ENCODE peak calls at places on chromosomes 6 and 20, in eight cellular contexts. One of them, this sample, is unnamed.

GRCh38 chr6:121443953-121444590 is 8.6 kb downstream of the GJA1 start:
- DNase-seq in choroid plexus epithelial cell: no peak
- DNase-seq in activated T-cell treated with anti-CD3 and anti-CD28 coated beads for 1 hour: no peak
- DNase-seq in NCI-H2081: no peak
- DNase-seq in activated T-helper 2 cell treated with anti-CD3 and anti-CD28 coated beads, Interferon-gamma antibody, Interleukin-2, Interleukin-4, amounts not matched to agents 10 μg/mL and 5 μg/mL and 100 μg/mL, durations not matched to agents 14 hours and 24 hours and 36 hours: no peak
- DNase-seq in GM20000: no peak
- DNase-seq in H7: no peak
- DNase-seq in pancreas: no peak
- DNase-seq in this sample: no peak

GRCh38 chr20:46304361-46304760 is 3.9 kb downstream of the CDH22 start:
- DNase-seq in choroid plexus epithelial cell: no peak
- DNase-seq in activated T-cell treated with anti-CD3 and anti-CD28 coated beads for 1 hour: no peak
- DNase-seq in NCI-H2081: no peak
- DNase-seq in activated T-helper 2 cell treated with anti-CD3 and anti-CD28 coated beads, Interferon-gamma antibody, Interleukin-2, Interleukin-4, amounts not matched to agents 10 μg/mL and 5 μg/mL and 100 μg/mL, durations not matched to agents 14 hours and 24 hours and 36 hours: no peak
- DNase-seq in GM20000: no peak
- DNase-seq in H7: no peak
- DNase-seq in pancreas: no peak
- DNase-seq in this sample: no peak

GRCh38 chr6:47357827-47358226 is 48.1 kb upstream of the TNFRSF21 start:
- DNase-seq in choroid plexus epithelial cell: no peak
- DNase-seq in activated T-cell treated with anti-CD3 and anti-CD28 coated beads for 1 hour: no peak
- DNase-seq in NCI-H2081: no peak
- DNase-seq in activated T-helper 2 cell treated with anti-CD3 and anti-CD28 coated beads, Interferon-gamma antibody, Interleukin-2, Interleukin-4, amounts not matched to agents 10 μg/mL and 5 μg/mL and 100 μg/mL, durations not matched to agents 14 hours and 24 hours and 36 hours: no peak
- DNase-seq in GM20000: no peak
- DNase-seq in H7: no peak
- DNase-seq in pancreas: no peak
- DNase-seq in this sample: no peak

GRCh38 chr20:16020971-16021370 is 552.3 kb downstream of the KIF16B start:
- DNase-seq in choroid plexus epithelial cell: peak; percentile 45
- DNase-seq in activated T-cell treated with anti-CD3 and anti-CD28 coated beads for 1 hour: no peak
- DNase-seq in NCI-H2081: no peak
- DNase-seq in activated T-helper 2 cell treated with anti-CD3 and anti-CD28 coated beads, Interferon-gamma antibody, Interleukin-2, Interleukin-4, amounts not matched to agents 10 μg/mL and 5 μg/mL and 100 μg/mL, durations not matched to agents 14 hours and 24 hours and 36 hours: no peak
- DNase-seq in GM20000: no peak
- DNase-seq in H7: no peak
- DNase-seq in pancreas: no peak
- DNase-seq in this sample: no peak

GRCh38 chr6:131197716-131198115 is 62.4 kb downstream of the AKAP7 start:
- DNase-seq in choroid plexus epithelial cell: no peak
- DNase-seq in activated T-cell treated with anti-CD3 and anti-CD28 coated beads for 1 hour: no peak
- DNase-seq in NCI-H2081: no peak
- DNase-seq in activated T-helper 2 cell treated with anti-CD3 and anti-CD28 coated beads, Interferon-gamma antibody, Interleukin-2, Interleukin-4, amounts not matched to agents 10 μg/mL and 5 μg/mL and 100 μg/mL, durations not matched to agents 14 hours and 24 hours and 36 hours: no peak
- DNase-seq in GM20000: no peak
- DNase-seq in H7: no peak
- DNase-seq in pancreas: no peak
- DNase-seq in this sample: no peak

GRCh38 chr6:117498159-117498558 is 15.7 kb downstream of the DCBLD1 start:
- DNase-seq in choroid plexus epithelial cell: peak; percentile 73
- DNase-seq in activated T-cell treated with anti-CD3 and anti-CD28 coated beads for 1 hour: no peak
- DNase-seq in NCI-H2081: no peak
- DNase-seq in activated T-helper 2 cell treated with anti-CD3 and anti-CD28 coated beads, Interferon-gamma antibody, Interleukin-2, Interleukin-4, amounts not matched to agents 10 μg/mL and 5 μg/mL and 100 μg/mL, durations not matched to agents 14 hours and 24 hours and 36 hours: no peak
- DNase-seq in GM20000: no peak
- DNase-seq in H7: no peak
- DNase-seq in pancreas: no peak
- DNase-seq in this sample: no peak

GRCh38 chr20:9441948-9442347 is 72.4 kb upstream of the LAMP5 start:
- DNase-seq in choroid plexus epithelial cell: no peak
- DNase-seq in activated T-cell treated with anti-CD3 and anti-CD28 coated beads for 1 hour: no peak
- DNase-seq in NCI-H2081: no peak
- DNase-seq in activated T-helper 2 cell treated with anti-CD3 and anti-CD28 coated beads, Interferon-gamma antibody, Interleukin-2, Interleukin-4, amounts not matched to agents 10 μg/mL and 5 μg/mL and 100 μg/mL, durations not matched to agents 14 hours and 24 hours and 36 hours: no peak
- DNase-seq in GM20000: no peak
- DNase-seq in H7: no peak
- DNase-seq in pancreas: no peak
- DNase-seq in this sample: no peak

GRCh38 chr6:130424704-130425103 is 58.9 kb downstream of the TMEM200A start:
- DNase-seq in choroid plexus epithelial cell: no peak
- DNase-seq in activated T-cell treated with anti-CD3 and anti-CD28 coated beads for 1 hour: no peak
- DNase-seq in NCI-H2081: no peak
- DNase-seq in activated T-helper 2 cell treated with anti-CD3 and anti-CD28 coated beads, Interferon-gamma antibody, Interleukin-2, Interleukin-4, amounts not matched to agents 10 μg/mL and 5 μg/mL and 100 μg/mL, durations not matched to agents 14 hours and 24 hours and 36 hours: no peak
- DNase-seq in GM20000: no peak
- DNase-seq in H7: peak; percentile 5
- DNase-seq in pancreas: no peak
- DNase-seq in this sample: no peak

GRCh38 chr20:40945754-40946451 is 82.7 kb upstream of the TOP1 start:
- DNase-seq in choroid plexus epithelial cell: peak; percentile 88
- DNase-seq in activated T-cell treated with anti-CD3 and anti-CD28 coated beads for 1 hour: no peak
- DNase-seq in NCI-H2081: no peak
- DNase-seq in activated T-helper 2 cell treated with anti-CD3 and anti-CD28 coated beads, Interferon-gamma antibody, Interleukin-2, Interleukin-4, amounts not matched to agents 10 μg/mL and 5 μg/mL and 100 μg/mL, durations not matched to agents 14 hours and 24 hours and 36 hours: no peak
- DNase-seq in GM20000: peak; percentile 41
- DNase-seq in H7: peak; percentile 85
- DNase-seq in pancreas: no peak
- DNase-seq in this sample: peak; percentile 36

This sample was measured in GM13977.